ENCODE peak calls at places on chromosomes 11 and 22, in six cellular contexts. Q, Y, S, O, N and E are unnamed samples.

GRCh38 chr22:17201285-17201945 is 17.8 kb downstream of the ADA2 start:
- DNase-seq in Q (no peak), Y (no peak), S (no peak), O (no peak), N (no peak), E (peak)

GRCh38 chr11:34154059-34154875 is 48.8 kb downstream of the NAT10 start:
- DNase-seq in Q (no peak), Y (no peak), S (no peak), O (no peak), N (no peak), E (no peak)

GRCh38 chr11:114302663-114303062 is 6.5 kb downstream of the NNMT start:
- DNase-seq in Q (no peak), Y (no peak), S (no peak), O (no peak), N (no peak), E (peak)

GRCh38 chr11:10639350-10639749 is 54.2 kb downstream of the IRAG1 start:
- DNase-seq in Q (no peak), Y (no peak), S (no peak), O (no peak), N (no peak), E (no peak)

GRCh38 chr11:116881153-116881552 is 43.7 kb upstream of the APOA1 start:
- DNase-seq in Q (no peak), Y (no peak), S (no peak), O (no peak), N (no peak), E (no peak)

GRCh38 chr11:43765194-43765593 is 84.7 kb downstream of the HSD17B12 start:
- DNase-seq in Q (no peak), Y (no peak), S (no peak), O (no peak), N (no peak), E (no peak)

GRCh38 chr22:49571326-49571725 is 256.3 kb downstream of the BRD1 start:
- DNase-seq in Q (no peak), Y (no peak), S (no peak), O (no peak), N (no peak), E (no peak)

GRCh38 chr22:23305321-23305910 is 125.1 kb downstream of the BCR start:
- DNase-seq in Q (peak), Y (no peak), S (peak), O (no peak), N (peak), E (peak)

GRCh38 chr11:7665473-7666291 is 7.6 kb downstream of the CYB5R2 start:
- DNase-seq in Q (peak), Y (peak), S (peak), O (peak), N (peak), E (peak)

GRCh38 chr11:126719740-126720139 is 280.8 kb downstream of the KIRREL3 start:
- DNase-seq in Q (no peak), Y (no peak), S (no peak), O (no peak), N (no peak), E (no peak)

GRCh38 chr11:832529-833113 is at the start of gene CD151:
- DNase-seq in Q (peak), Y (no peak), S (peak), O (no peak), N (no peak), E (no peak)

GRCh38 chr11:131760191-131760951 is 390.0 kb downstream of the NTM start:
- DNase-seq in Q (no peak), Y (no peak), S (peak), O (no peak), N (peak), E (peak)

GRCh38 chr11:27209562-27210005 is 153.4 kb downstream of the CCDC34 start:
- DNase-seq in Q (peak), Y (no peak), S (peak), O (no peak), N (peak), E (peak)

GRCh38 chr22:47836957-47837356 is 1074.5 kb downstream of the TBC1D22A start:
- DNase-seq in Q (no peak), Y (no peak), S (peak), O (no peak), N (no peak), E (peak)

GRCh38 chr11:5125221-5125620 is 12.9 kb downstream of the OR52A5 start:
- DNase-seq in Q (no peak), Y (no peak), S (no peak), O (no peak), N (no peak), E (no peak)

GRCh38 chr11:77294040-77294439 is 7.4 kb downstream of the GDPD4 start:
- DNase-seq in Q (no peak), Y (no peak), S (no peak), O (no peak), N (no peak), E (no peak)

GRCh38 chr22:27157090-27157489 is 499.7 kb downstream of the MIAT start:
- DNase-seq in Q (no peak), Y (no peak), S (no peak), O (no peak), N (no peak), E (no peak)

GRCh38 chr11:27557223-27557622 is 50.7 kb upstream of the LIN7C start:
- DNase-seq in Q (no peak), Y (no peak), S (peak), O (no peak), N (no peak), E (no peak)

GRCh38 chr11:112166561-112166960 is 611 bp upstream of the TEX12 start:
- DNase-seq in Q (peak), Y (no peak), S (peak), O (no peak), N (no peak), E (peak)

GRCh38 chr11:122883682-122883981 is 1.1 kb downstream of the JHY start:
- DNase-seq in Q (no peak), Y (no peak), S (no peak), O (no peak), N (no peak), E (peak)

GRCh38 chr11:2122222-2122906 is 16.8 kb downstream of the IGF2 start:
- DNase-seq in Q (no peak), Y (no peak), S (peak), O (no peak), N (no peak), E (peak)

GRCh38 chr11:86255896-86256295 is 11.3 kb downstream of the EED start:
- DNase-seq in Q (no peak), Y (no peak), S (no peak), O (no peak), N (no peak), E (no peak)

GRCh38 chr11:44865866-44866272 is 84.8 kb downstream of the TP53I11 start:
- DNase-seq in Q (no peak), Y (no peak), S (no peak), O (no peak), N (peak), E (no peak)

GRCh38 chr11:129458756-129459535 is 83.3 kb downstream of the BARX2 start:
- DNase-seq in Q (peak), Y (no peak), S (no peak), O (no peak), N (no peak), E (no peak)

GRCh38 chr11:71200761-71201160 is 51.6 kb downstream of the SHANK2 start:
- DNase-seq in Q (no peak), Y (no peak), S (no peak), O (no peak), N (no peak), E (no peak)